ENCODE peak calls at places on chromosomes 5 and 9, in four cellular contexts. E is iris pigment epithelial cell; P is aorta; A is activated CD8-positive, alpha-beta memory T cell treated with anti-CD3 and anti-CD28 coated beads for 48 hours. Q is an unnamed sample.

GRCh38 chr9:11038366-11038765 is 425.6 kb upstream of the PTPRD start:
- DNase-seq in P (no peak), E (no peak), A (no peak), Q (no peak)

GRCh38 chr5:150574818-150575537 is 65.5 kb upstream of the SYNPO start:
- DNase-seq in P (no peak), A (no peak), E (peak), Q (no peak)

GRCh38 chr5:35773936-35774335 is 82.8 kb upstream of the IL7R start:
- DNase-seq in A (no peak), P (no peak), E (peak), Q (no peak)

GRCh38 chr5:175466700-175467318 is 11.6 kb upstream of the SFXN1 start:
- DNase-seq in A (no peak), E (no peak), P (no peak), Q (no peak)

GRCh38 chr5:78956901-78957300 is 28.2 kb downstream of the ARSB start:
- DNase-seq in P (no peak), E (no peak), A (no peak), Q (no peak)

GRCh38 chr9:5425006-5425628 is 12.6 kb downstream of the PLGRKT start:
- DNase-seq in P (no peak), E (peak), A (no peak), Q (no peak)

GRCh38 chr5:177403194-177403825 is 2.8 kb upstream of the PFN3 start:
- DNase-seq in P (no peak), A (no peak), E (peak), Q (no peak)

GRCh38 chr5:140093179-140093578 is 20.7 kb upstream of the PURA start:
- DNase-seq in P (no peak), A (no peak), E (no peak), Q (no peak)

GRCh38 chr9:114178756-114179450 is 23.6 kb downstream of the COL27A1 start:
- DNase-seq in A (no peak), E (no peak), P (peak), Q (no peak)

GRCh38 chr5:95955996-95956899 is 5.4 kb downstream of the ELL2 start:
- DNase-seq in P (no peak), A (no peak), E (peak), Q (no peak)

GRCh38 chr9:18626046-18626698 is 152.2 kb downstream of the ADAMTSL1 start:
- DNase-seq in E (no peak), A (no peak), P (no peak), Q (no peak)

GRCh38 chr9:136648746-136649145 is 14.0 kb upstream of the EGFL7 start:
- DNase-seq in E (no peak), P (no peak), A (no peak), Q (no peak)

GRCh38 chr9:22043928-22044327 is 34.8 kb upstream of the CDKN2B start:
- DNase-seq in E (no peak), A (no peak), P (no peak), Q (no peak)

GRCh38 chr9:89435315-89435823 is 62.5 kb downstream of the SEMA4D start:
- DNase-seq in A (no peak), E (no peak), P (no peak), Q (no peak)

GRCh38 chr9:22142681-22143080 is 133.6 kb upstream of the CDKN2B start:
- DNase-seq in P (no peak), A (no peak), E (peak), Q (no peak)

GRCh38 chr9:72551306-72551705 is 29.9 kb downstream of the TMC1 start:
- DNase-seq in A (no peak), P (no peak), E (no peak), Q (no peak)

GRCh38 chr9:72817413-72817812 is 135.4 kb downstream of the ALDH1A1 start:
- DNase-seq in E (no peak), A (no peak), P (no peak), Q (no peak)

GRCh38 chr5:146441896-146442295 is 5.2 kb upstream of the TCERG1 start:
- DNase-seq in E (peak), P (no peak), A (no peak), Q (no peak)

GRCh38 chr5:65334077-65334476 is 147.6 kb downstream of the ADAMTS6 start:
- DNase-seq in E (no peak), P (no peak), A (no peak), Q (no peak)

GRCh38 chr5:168449166-168449565 is 37.1 kb upstream of the RARS1 start:
- DNase-seq in P (no peak), E (no peak), A (no peak), Q (no peak)

GRCh38 chr9:133729646-133730281 is 8.4 kb downstream of the SARDH start:
- DNase-seq in E (no peak), P (no peak), A (no peak), Q (no peak)

GRCh38 chr5:24788829-24789509 is 144.2 kb upstream of the CDH10 start:
- DNase-seq in P (no peak), E (peak), A (no peak), Q (no peak)

GRCh38 chr9:15253197-15253596 is 53.8 kb downstream of the TTC39B start:
- DNase-seq in P (no peak), A (no peak), E (peak), Q (no peak)

GRCh38 chr5:83721878-83722779 is 1.5 kb upstream of the HAPLN1 start:
- DNase-seq in P (peak), E (peak), A (no peak), Q (no peak)

Q was measured in GOT3.